ENCODE peak calls at places on chromosomes 13 and 19, in nine cellular contexts. O is activated gamma-delta T cell treated with Interleukin-2 at 50 U/mL for 16 hours; K is activated CD4-positive, alpha-beta T cell treated with anti-CD3 and anti-CD28 coated beads, Interleukin-2, amount 50 U/mL, for 1 hour; L is astrocyte of the hippocampus; N is Daoy; M is iris pigment epithelial cell; V is NB4; H is T-helper 1 cell; S is AG10803. T is an unnamed sample.

GRCh38 chr19:40466219-40467006 is at the start of gene SPTBN4:
- DNase-seq in O (peak), L (peak), M (no peak), V (no peak), H (no peak), S (no peak), K (peak), N (no peak), T (no peak)

GRCh38 chr19:7679017-7679720 is 1.5 kb upstream of the TRAPPC5 start:
- DNase-seq in H (peak), S (no peak), M (no peak), L (no peak), K (peak), V (peak), O (peak), N (no peak), T (no peak)

GRCh38 chr13:113855012-113855921 is 8.6 kb downstream of the GAS6 start:
- DNase-seq in V (no peak), S (no peak), N (no peak), M (no peak), H (no peak), O (no peak), K (no peak), L (no peak), T (peak)

GRCh38 chr13:100951031-100951430 is 276.4 kb upstream of the TMTC4 start:
- DNase-seq in N (no peak), H (no peak), V (no peak), L (no peak), M (no peak), K (no peak), S (no peak), O (no peak), T (no peak)

GRCh38 chr13:43558942-43559341 is 227.8 kb downstream of the ENOX1 start:
- DNase-seq in K (no peak), H (no peak), N (no peak), S (peak), L (no peak), V (no peak), O (no peak), M (no peak), T (no peak)

GRCh38 chr19:1010586-1011510 is 10.1 kb downstream of the TMEM259 start:
- DNase-seq in H (no peak), K (no peak), M (no peak), V (no peak), N (no peak), L (no peak), O (no peak), S (no peak), T (no peak)

GRCh38 chr19:18204394-18205179 is 745 bp upstream of the RAB3A start:
- DNase-seq in O (peak), K (peak), H (no peak), V (no peak), M (no peak), L (no peak), N (no peak), S (no peak), T (no peak)

GRCh38 chr19:48510421-48511268 is 990 bp downstream of the LMTK3 start:
- DNase-seq in M (peak), K (peak), L (peak), O (peak), H (peak), S (no peak), V (peak), N (peak), T (peak)

GRCh38 chr19:55386515-55386947 is 799 bp downstream of the RPL28 start:
- DNase-seq in L (peak), N (no peak), O (no peak), H (peak), M (no peak), K (no peak), S (no peak), V (no peak), T (no peak)

GRCh38 chr13:113553541-113554332 is 30.8 kb upstream of the TFDP1 start:
- DNase-seq in S (no peak), K (no peak), H (no peak), V (no peak), L (no peak), M (no peak), N (no peak), O (no peak), T (no peak)

GRCh38 chr13:33323766-33324525 is 38.4 kb upstream of the STARD13 start:
- DNase-seq in H (no peak), O (no peak), N (no peak), L (peak), M (peak), K (no peak), S (peak), V (no peak), T (no peak)

GRCh38 chr13:93227906-93228801 is 1.5 kb downstream of the GPC6 start:
- DNase-seq in H (no peak), M (peak), N (peak), V (no peak), L (peak), O (no peak), S (peak), K (no peak), T (peak)

GRCh38 chr13:30618186-30618937 is 642 bp downstream of the USPL1 start:
- DNase-seq in N (no peak), K (peak), V (peak), O (peak), M (no peak), L (peak), H (no peak), S (no peak), T (no peak)

GRCh38 chr19:48135411-48135810 is 24.8 kb upstream of the PLA2G4C start:
- DNase-seq in M (no peak), S (no peak), H (no peak), O (no peak), K (no peak), L (no peak), V (peak), N (peak), T (no peak)

GRCh38 chr19:45195764-45196163 is 17.2 kb downstream of the BLOC1S3 start:
- DNase-seq in L (no peak), O (no peak), N (no peak), K (no peak), S (peak), H (no peak), M (no peak), V (no peak), T (no peak)